ENCODE peak calls at places on chromosome 14, in seven cellular contexts. One of them, this sample, is unnamed.

GRCh38 chr14:22699801-22700564 is 55.8 kb upstream of the OR6J1 start:
- DNase-seq in IMR-90: no peak
- DNase-seq in cardiac fibroblast: peak
- DNase-seq in right lobe of liver: no peak
- DNase-seq in astrocyte of the spinal cord: no peak
- DNase-seq in GM23338: no peak
- DNase-seq in spleen: no peak
- DNase-seq in this sample: no peak

GRCh38 chr14:64422753-64423152 is 34.6 kb downstream of the MTHFD1 start:
- DNase-seq in IMR-90: no peak
- DNase-seq in cardiac fibroblast: no peak
- DNase-seq in right lobe of liver: no peak
- DNase-seq in astrocyte of the spinal cord: no peak
- DNase-seq in GM23338: no peak
- DNase-seq in spleen: no peak
- DNase-seq in this sample: no peak

GRCh38 chr14:21852061-21852664 is 178.5 kb upstream of the OR4E1 start:
- DNase-seq in IMR-90: peak
- DNase-seq in cardiac fibroblast: peak
- DNase-seq in right lobe of liver: no peak
- DNase-seq in astrocyte of the spinal cord: peak
- DNase-seq in GM23338: peak
- DNase-seq in spleen: peak
- DNase-seq in this sample: peak

GRCh38 chr14:29858299-29858698 is 69.3 kb downstream of the PRKD1 start:
- DNase-seq in IMR-90: no peak
- DNase-seq in cardiac fibroblast: no peak
- DNase-seq in right lobe of liver: no peak
- DNase-seq in astrocyte of the spinal cord: no peak
- DNase-seq in GM23338: no peak
- DNase-seq in spleen: no peak
- DNase-seq in this sample: no peak

GRCh38 chr14:36173161-36173560 is 3.4 kb downstream of the PTCSC3 start:
- DNase-seq in IMR-90: no peak
- DNase-seq in cardiac fibroblast: no peak
- DNase-seq in right lobe of liver: no peak
- DNase-seq in astrocyte of the spinal cord: no peak
- DNase-seq in GM23338: no peak
- DNase-seq in spleen: no peak
- DNase-seq in this sample: no peak

GRCh38 chr14:102408729-102409128 is 46.0 kb downstream of the TECPR2 start:
- DNase-seq in IMR-90: peak
- DNase-seq in cardiac fibroblast: no peak
- DNase-seq in right lobe of liver: no peak
- DNase-seq in astrocyte of the spinal cord: no peak
- DNase-seq in GM23338: no peak
- DNase-seq in spleen: no peak
- DNase-seq in this sample: no peak

GRCh38 chr14:39369029-39369428 is 63.2 kb downstream of the FBXO33 start:
- DNase-seq in IMR-90: no peak
- DNase-seq in cardiac fibroblast: no peak
- DNase-seq in right lobe of liver: no peak
- DNase-seq in astrocyte of the spinal cord: no peak
- DNase-seq in GM23338: no peak
- DNase-seq in spleen: no peak
- DNase-seq in this sample: no peak

GRCh38 chr14:38065101-38065762 is 142.5 kb upstream of the SSTR1 start:
- DNase-seq in IMR-90: no peak
- DNase-seq in cardiac fibroblast: no peak
- DNase-seq in right lobe of liver: no peak
- DNase-seq in astrocyte of the spinal cord: no peak
- DNase-seq in GM23338: peak
- DNase-seq in spleen: no peak
- DNase-seq in this sample: no peak

GRCh38 chr14:65156568-65157366 is 54.5 kb upstream of the MAX start:
- DNase-seq in IMR-90: peak
- DNase-seq in cardiac fibroblast: peak
- DNase-seq in right lobe of liver: peak
- DNase-seq in astrocyte of the spinal cord: peak
- DNase-seq in GM23338: no peak
- DNase-seq in spleen: peak
- DNase-seq in this sample: no peak

GRCh38 chr14:39266589-39266870 is 32.8 kb downstream of the MIA2 start:
- DNase-seq in IMR-90: peak
- DNase-seq in cardiac fibroblast: no peak
- DNase-seq in right lobe of liver: peak
- DNase-seq in astrocyte of the spinal cord: no peak
- DNase-seq in GM23338: no peak
- DNase-seq in spleen: no peak
- DNase-seq in this sample: no peak

GRCh38 chr14:61812347-61813100 is 50.3 kb downstream of the SNAPC1 start:
- DNase-seq in IMR-90: no peak
- DNase-seq in cardiac fibroblast: peak
- DNase-seq in right lobe of liver: no peak
- DNase-seq in astrocyte of the spinal cord: no peak
- DNase-seq in GM23338: peak
- DNase-seq in spleen: no peak
- DNase-seq in this sample: peak

GRCh38 chr14:105999361-106000028 is 473.1 kb downstream of the TMEM121 start:
- DNase-seq in IMR-90: no peak
- DNase-seq in cardiac fibroblast: peak
- DNase-seq in right lobe of liver: no peak
- DNase-seq in astrocyte of the spinal cord: no peak
- DNase-seq in GM23338: peak
- DNase-seq in spleen: peak
- DNase-seq in this sample: peak

GRCh38 chr14:93114068-93114710 is 1.5 kb downstream of the ITPK1 start:
- DNase-seq in IMR-90: no peak
- DNase-seq in cardiac fibroblast: no peak
- DNase-seq in right lobe of liver: no peak
- DNase-seq in astrocyte of the spinal cord: no peak
- DNase-seq in GM23338: peak
- DNase-seq in spleen: peak
- DNase-seq in this sample: no peak

GRCh38 chr14:68573126-68573525 is 219.7 kb downstream of the ZFP36L1 start:
- DNase-seq in IMR-90: no peak
- DNase-seq in cardiac fibroblast: no peak
- DNase-seq in right lobe of liver: no peak
- DNase-seq in astrocyte of the spinal cord: no peak
- DNase-seq in GM23338: no peak
- DNase-seq in spleen: no peak
- DNase-seq in this sample: no peak

GRCh38 chr14:52458721-52459085 is 93.6 kb downstream of the TXNDC16 start:
- DNase-seq in IMR-90: peak
- DNase-seq in cardiac fibroblast: peak
- DNase-seq in right lobe of liver: no peak
- DNase-seq in astrocyte of the spinal cord: peak
- DNase-seq in GM23338: no peak
- DNase-seq in spleen: no peak
- DNase-seq in this sample: no peak

GRCh38 chr14:60648934-60649814 is at the start of gene SIX1:
- DNase-seq in IMR-90: peak
- DNase-seq in cardiac fibroblast: peak
- DNase-seq in right lobe of liver: no peak
- DNase-seq in astrocyte of the spinal cord: peak
- DNase-seq in GM23338: peak
- DNase-seq in spleen: peak
- DNase-seq in this sample: peak

GRCh38 chr14:106564058-106564643 is 1037.8 kb downstream of the TMEM121 start:
- DNase-seq in IMR-90: no peak
- DNase-seq in cardiac fibroblast: peak
- DNase-seq in right lobe of liver: no peak
- DNase-seq in astrocyte of the spinal cord: no peak
- DNase-seq in GM23338: peak
- DNase-seq in spleen: peak
- DNase-seq in this sample: peak

GRCh38 chr14:61749867-61750266 is 12.4 kb upstream of the SNAPC1 start:
- DNase-seq in IMR-90: no peak
- DNase-seq in cardiac fibroblast: peak
- DNase-seq in right lobe of liver: no peak
- DNase-seq in astrocyte of the spinal cord: peak
- DNase-seq in GM23338: peak
- DNase-seq in spleen: no peak
- DNase-seq in this sample: no peak

GRCh38 chr14:64659366-64659765 is 44.9 kb upstream of the PLEKHG3 start:
- DNase-seq in IMR-90: no peak
- DNase-seq in cardiac fibroblast: no peak
- DNase-seq in right lobe of liver: no peak
- DNase-seq in astrocyte of the spinal cord: no peak
- DNase-seq in GM23338: no peak
- DNase-seq in spleen: no peak
- DNase-seq in this sample: no peak

GRCh38 chr14:78196323-78196722 is 26.1 kb downstream of the NRXN3 start:
- DNase-seq in IMR-90: no peak
- DNase-seq in cardiac fibroblast: no peak
- DNase-seq in right lobe of liver: no peak
- DNase-seq in astrocyte of the spinal cord: no peak
- DNase-seq in GM23338: no peak
- DNase-seq in spleen: no peak
- DNase-seq in this sample: no peak
- TF ChIP-seq CTCF in IMR-90: no peak
- TF ChIP-seq CTCF in cardiac fibroblast: no peak
- TF ChIP-seq CTCF in right lobe of liver: no peak
- TF ChIP-seq CTCF in astrocyte of the spinal cord: no peak
- TF ChIP-seq CTCF in GM23338: peak
- TF ChIP-seq CTCF in spleen: no peak
- TF ChIP-seq CTCF in this sample: no peak

GRCh38 chr14:77979666-77980351 is 179.9 kb downstream of the ADCK1 start:
- DNase-seq in IMR-90: no peak
- DNase-seq in cardiac fibroblast: no peak
- DNase-seq in right lobe of liver: no peak
- DNase-seq in astrocyte of the spinal cord: peak
- DNase-seq in GM23338: peak
- DNase-seq in spleen: no peak
- DNase-seq in this sample: no peak
- TF ChIP-seq CTCF in IMR-90: no peak
- TF ChIP-seq CTCF in cardiac fibroblast: no peak
- TF ChIP-seq CTCF in right lobe of liver: no peak
- TF ChIP-seq CTCF in astrocyte of the spinal cord: no peak
- TF ChIP-seq CTCF in GM23338: peak
- TF ChIP-seq CTCF in spleen: no peak
- TF ChIP-seq CTCF in this sample: no peak

GRCh38 chr14:103885509-103885932 is 38.1 kb upstream of the PPP1R13B start:
- DNase-seq in IMR-90: no peak
- DNase-seq in cardiac fibroblast: no peak
- DNase-seq in right lobe of liver: no peak
- DNase-seq in astrocyte of the spinal cord: no peak
- DNase-seq in GM23338: no peak
- DNase-seq in spleen: no peak
- DNase-seq in this sample: no peak

GRCh38 chr14:103884854-103885253 is 37.5 kb upstream of the PPP1R13B start:
- DNase-seq in IMR-90: no peak
- DNase-seq in cardiac fibroblast: no peak
- DNase-seq in right lobe of liver: no peak
- DNase-seq in astrocyte of the spinal cord: no peak
- DNase-seq in GM23338: no peak
- DNase-seq in spleen: no peak
- DNase-seq in this sample: no peak

GRCh38 chr14:103887557-103888115 is 40.3 kb upstream of the PPP1R13B start:
- DNase-seq in IMR-90: no peak
- DNase-seq in cardiac fibroblast: no peak
- DNase-seq in right lobe of liver: no peak
- DNase-seq in astrocyte of the spinal cord: no peak
- DNase-seq in GM23338: no peak
- DNase-seq in spleen: no peak
- DNase-seq in this sample: no peak

GRCh38 chr14:103887170-103887501 is 39.8 kb upstream of the PPP1R13B start:
- DNase-seq in IMR-90: no peak
- DNase-seq in cardiac fibroblast: no peak
- DNase-seq in right lobe of liver: no peak
- DNase-seq in astrocyte of the spinal cord: no peak
- DNase-seq in GM23338: no peak
- DNase-seq in spleen: no peak
- DNase-seq in this sample: no peak

DNA sequence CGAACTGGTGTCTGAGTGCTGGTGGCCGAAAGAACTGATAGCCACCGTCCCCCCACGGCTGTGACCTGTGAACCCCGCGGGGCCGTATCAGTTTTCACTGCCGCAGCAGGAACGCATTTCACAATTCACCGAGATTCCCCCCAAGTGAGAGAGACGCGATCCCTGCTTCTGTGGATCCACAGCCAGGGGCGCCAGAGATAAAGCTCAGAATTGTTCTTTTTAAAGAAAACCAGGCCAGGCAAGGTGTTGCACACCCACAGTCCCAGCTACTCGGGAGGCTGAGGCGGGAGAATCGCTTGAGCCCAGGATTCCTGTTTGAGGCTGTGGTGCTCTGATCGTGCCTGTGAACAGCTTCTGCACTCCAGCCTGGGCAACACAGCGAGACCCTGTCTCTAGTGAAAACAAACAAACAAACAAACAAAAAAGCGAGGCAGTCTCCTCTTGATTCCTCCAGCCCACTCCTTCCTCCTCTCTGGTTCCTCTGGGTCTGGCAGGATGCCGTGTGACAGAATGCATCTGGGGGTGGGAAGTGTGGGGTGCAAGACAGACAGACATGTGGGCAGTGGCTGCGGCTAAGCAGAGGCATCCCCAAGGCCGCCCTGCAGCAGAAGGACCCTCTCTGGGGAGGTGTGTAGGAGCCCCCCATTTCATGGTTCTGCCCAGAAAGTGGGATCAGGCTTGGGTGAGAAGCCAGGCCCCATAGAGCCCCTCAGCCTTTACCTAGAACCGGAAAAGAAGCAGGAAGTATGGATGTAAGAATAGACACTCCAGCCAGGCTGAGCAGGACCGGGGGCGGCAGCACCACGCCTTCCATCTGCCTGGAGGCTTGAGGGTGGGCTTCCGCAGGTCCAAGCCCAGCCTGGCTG is 39.2 kb upstream of the PPP1R13B start:
- DNase-seq in IMR-90: no peak
- DNase-seq in cardiac fibroblast: peak
- DNase-seq in right lobe of liver: no peak
- DNase-seq in astrocyte of the spinal cord: no peak
- DNase-seq in GM23338: peak
- DNase-seq in spleen: no peak
- DNase-seq in this sample: no peak
- TF ChIP-seq CTCF in IMR-90: peak
- TF ChIP-seq CTCF in cardiac fibroblast: peak
- TF ChIP-seq CTCF in right lobe of liver: peak
- TF ChIP-seq CTCF in astrocyte of the spinal cord: peak
- TF ChIP-seq CTCF in GM23338: peak
- TF ChIP-seq CTCF in spleen: no peak
- TF ChIP-seq CTCF in this sample: no peak

GRCh38 chr14:90726656-90727055 is 89.6 kb downstream of the TTC7B start:
- DNase-seq in IMR-90: peak
- DNase-seq in cardiac fibroblast: peak
- DNase-seq in right lobe of liver: no peak
- DNase-seq in astrocyte of the spinal cord: peak
- DNase-seq in GM23338: peak
- DNase-seq in spleen: no peak
- DNase-seq in this sample: no peak
- TF ChIP-seq CTCF in IMR-90: peak
- TF ChIP-seq CTCF in cardiac fibroblast: no peak
- TF ChIP-seq CTCF in right lobe of liver: no peak
- TF ChIP-seq CTCF in astrocyte of the spinal cord: peak
- TF ChIP-seq CTCF in GM23338: peak
- TF ChIP-seq CTCF in spleen: peak
- TF ChIP-seq CTCF in this sample: no peak

GRCh38 chr14:95196268-95196667 is 38.9 kb upstream of the DICER1 start:
- DNase-seq in IMR-90: no peak
- DNase-seq in cardiac fibroblast: no peak
- DNase-seq in right lobe of liver: no peak
- DNase-seq in astrocyte of the spinal cord: no peak
- DNase-seq in GM23338: peak
- DNase-seq in spleen: no peak
- DNase-seq in this sample: no peak
- TF ChIP-seq CTCF in IMR-90: no peak
- TF ChIP-seq CTCF in cardiac fibroblast: no peak
- TF ChIP-seq CTCF in right lobe of liver: peak
- TF ChIP-seq CTCF in astrocyte of the spinal cord: peak
- TF ChIP-seq CTCF in GM23338: peak
- TF ChIP-seq CTCF in spleen: peak
- TF ChIP-seq CTCF in this sample: no peak

This sample was measured in activated B cell treated with CpG ODN at 0.5 μM for 24 hours.